ENCODE peak calls at places on chromosomes 1 and 21, in nine cellular contexts. W is left cardiac atrium; G is NCI-H2107; S is stimulated activated CD8-positive, alpha-beta memory T cell treated with anti-CD3 and anti-CD28 coated beads, Interleukin-4, amount 100 ng/mL, for 4 hours; E is NCI-H2029; F is lower lobe of right lung; D is DMS153; Z is activated naive CD4-positive, alpha-beta T cell; Q is OCI-M1. U is an unnamed sample.

GRCh38 chr1:30263405-30263804 is 460.0 kb downstream of the MATN1 start:
- DNase-seq in E (no peak), Q (no peak), D (no peak), F (no peak), G (no peak), W (no peak), Z (no peak), S (no peak), U (no peak)

GRCh38 chr1:95699274-95699953 is 465.4 kb downstream of the RWDD3 start:
- DNase-seq in S (no peak), D (no peak), E (no peak), Q (no peak), F (no peak), G (no peak), Z (no peak), W (no peak), U (no peak)

GRCh38 chr1:64982134-64982533 is 15.8 kb upstream of the JAK1 start:
- DNase-seq in W (no peak), D (no peak), Q (no peak), F (no peak), G (no peak), E (no peak), S (no peak), Z (no peak), U (no peak)

GRCh38 chr1:181062800-181063428 is 25.6 kb upstream of the IER5 start:
- DNase-seq in E (no peak), W (no peak), S (peak), F (no peak), G (no peak), Q (no peak), Z (peak), D (no peak), U (no peak)

GRCh38 chr1:20787775-20788488 is 825 bp upstream of the HP1BP3 start:
- DNase-seq in Q (peak), W (no peak), E (no peak), D (no peak), Z (no peak), G (peak), F (no peak), S (no peak), U (no peak)

GRCh38 chr21:14741237-14741636 is 195.1 kb upstream of the SAMSN1 start:
- DNase-seq in W (no peak), Z (no peak), S (no peak), E (no peak), F (no peak), D (no peak), Q (no peak), G (no peak), U (no peak)

GRCh38 chr1:244060691-244061090 is 9.6 kb downstream of the ZBTB18 start:
- DNase-seq in S (no peak), W (no peak), F (no peak), E (no peak), Z (no peak), G (no peak), Q (no peak), D (no peak), U (no peak)

GRCh38 chr1:48523541-48523940 is 51.5 kb upstream of the SPATA6 start:
- DNase-seq in G (no peak), W (no peak), S (no peak), Q (no peak), F (no peak), E (no peak), D (no peak), Z (no peak), U (no peak)

GRCh38 chr1:17485280-17485679 is 45.8 kb upstream of the RCC2 start:
- DNase-seq in Z (no peak), W (no peak), D (no peak), Q (peak), E (no peak), S (no peak), G (no peak), F (no peak), U (no peak)

GRCh38 chr1:156698995-156699394 is 6.4 kb downstream of the CRABP2 start:
- DNase-seq in D (no peak), W (no peak), F (no peak), G (no peak), Q (no peak), Z (no peak), S (no peak), E (no peak), U (no peak)

GRCh38 chr1:10835423-10836421 is 39.3 kb upstream of the CASZ1 start:
- DNase-seq in F (peak), Z (no peak), E (peak), S (no peak), G (peak), D (peak), Q (peak), W (no peak), U (no peak)

GRCh38 chr1:163772266-163772665 is 450.5 kb downstream of the NUF2 start:
- DNase-seq in Z (no peak), F (no peak), W (no peak), S (no peak), G (no peak), E (no peak), D (no peak), Q (no peak), U (no peak)

GRCh38 chr1:16167331-16168143 is 11.7 kb upstream of the EPHA2 start:
- DNase-seq in D (no peak), F (no peak), Q (no peak), W (peak), E (no peak), S (peak), Z (peak), G (no peak), U (no peak)

GRCh38 chr1:173113015-173113741 is 62.4 kb upstream of the TNFSF18 start:
- DNase-seq in G (no peak), Z (no peak), S (no peak), W (no peak), Q (no peak), E (no peak), D (no peak), F (no peak), U (peak)

GRCh38 chr1:26434161-26434752 is 2.1 kb downstream of the DHDDS start:
- DNase-seq in S (no peak), E (no peak), Z (no peak), F (no peak), G (no peak), D (no peak), W (no peak), Q (no peak), U (no peak)

GRCh38 chr1:43711049-43711448 is 3.7 kb downstream of the ST3GAL3 start:
- DNase-seq in E (no peak), W (no peak), F (no peak), Q (no peak), S (no peak), D (no peak), Z (no peak), G (no peak), U (no peak)

GRCh38 chr1:23103001-23103879 is 65.4 kb downstream of the LUZP1 start:
- DNase-seq in F (no peak), S (no peak), G (no peak), D (no peak), Z (no peak), Q (peak), E (no peak), W (no peak), U (no peak)

GRCh38 chr1:6653651-6654290 is 29.1 kb downstream of the THAP3 start:
- DNase-seq in E (no peak), W (no peak), F (no peak), S (no peak), D (no peak), G (no peak), Z (no peak), Q (no peak), U (no peak)

GRCh38 chr1:15145327-15145726 is 8.2 kb upstream of the TMEM51 start:
- DNase-seq in E (no peak), Q (no peak), Z (no peak), D (no peak), W (no peak), G (no peak), S (no peak), F (no peak), U (no peak)

GRCh38 chr1:2373551-2374259 is 17.6 kb downstream of the MORN1 start:
- DNase-seq in Z (no peak), D (no peak), F (peak), E (no peak), W (no peak), G (no peak), S (no peak), Q (no peak), U (no peak)

GRCh38 chr21:27802816-27803475 is 836.1 kb upstream of the ADAMTS5 start:
- DNase-seq in G (no peak), S (no peak), E (no peak), Z (no peak), Q (peak), W (no peak), D (no peak), F (no peak), U (no peak)

GRCh38 chr1:105874621-105875020 is 1181.9 kb upstream of the PRMT6 start:
- DNase-seq in S (no peak), E (no peak), Z (no peak), W (no peak), G (no peak), D (no peak), F (no peak), Q (no peak), U (no peak)

GRCh38 chr1:61343623-61344257 is 261.4 kb downstream of the NFIA start:
- DNase-seq in Z (no peak), F (no peak), Q (no peak), E (no peak), S (no peak), G (no peak), W (no peak), D (no peak), U (no peak)

GRCh38 chr1:50474859-50475809 is 51.9 kb upstream of the DMRTA2 start:
- DNase-seq in F (no peak), E (peak), W (no peak), Q (no peak), Z (no peak), S (no peak), D (peak), G (no peak), U (no peak)

GRCh38 chr1:236465959-236466303 is 57.9 kb upstream of the LGALS8 start:
- DNase-seq in W (no peak), Q (no peak), D (no peak), Z (no peak), E (no peak), S (no peak), F (no peak), G (no peak), U (no peak)

GRCh38 chr1:54546651-54547348 is 1.2 kb upstream of the ACOT11 start:
- DNase-seq in F (no peak), S (no peak), E (no peak), Q (peak), Z (no peak), D (no peak), W (no peak), G (no peak), U (no peak)

GRCh38 chr1:6465461-6466005 is 440 bp downstream of the TNFRSF25 start:
- DNase-seq in E (no peak), Q (no peak), F (no peak), G (no peak), Z (peak), D (no peak), S (no peak), W (no peak), U (no peak)